ENCODE peak calls at places on chromosomes 11 and 22, in seven cellular contexts. One of them, this sample, is unnamed.

GRCh38 chr11:116525961-116526495 is 246.8 kb downstream of the BUD13 start:
- DNase-seq in thoracic aorta: no peak
- DNase-seq in neural progenitor cell: no peak
- DNase-seq in mesothelial cell of epicardium: no peak
- DNase-seq in activated CD8-positive, alpha-beta T cell treated with anti-CD3 and anti-CD28 coated beads for 36 hours: no peak
- DNase-seq in colonic mucosa: no peak
- DNase-seq in ovary: no peak
- DNase-seq in this sample: no peak

GRCh38 chr11:2215561-2216399 is 44.2 kb upstream of the TH start:
- DNase-seq in ovary: no peak
- DNase-seq in neural progenitor cell: no peak
- DNase-seq in thoracic aorta: no peak
- DNase-seq in mesothelial cell of epicardium: no peak
- DNase-seq in activated CD8-positive, alpha-beta T cell treated with anti-CD3 and anti-CD28 coated beads for 36 hours: no peak
- DNase-seq in colonic mucosa: peak
- DNase-seq in this sample: no peak

GRCh38 chr11:69638941-69639681 is 1.8 kb upstream of the CCND1 start:
- DNase-seq in neural progenitor cell: peak
- DNase-seq in ovary: no peak
- DNase-seq in activated CD8-positive, alpha-beta T cell treated with anti-CD3 and anti-CD28 coated beads for 36 hours: peak
- DNase-seq in mesothelial cell of epicardium: peak
- DNase-seq in colonic mucosa: peak
- DNase-seq in thoracic aorta: peak
- DNase-seq in this sample: no peak

GRCh38 chr22:43707650-43708049 is 104.5 kb downstream of the EFCAB6 start:
- DNase-seq in activated CD8-positive, alpha-beta T cell treated with anti-CD3 and anti-CD28 coated beads for 36 hours: no peak
- DNase-seq in neural progenitor cell: no peak
- DNase-seq in thoracic aorta: no peak
- DNase-seq in colonic mucosa: no peak
- DNase-seq in ovary: no peak
- DNase-seq in mesothelial cell of epicardium: no peak
- DNase-seq in this sample: no peak

GRCh38 chr11:59197990-59198389 is 14.7 kb downstream of the MPEG1 start:
- DNase-seq in ovary: peak
- DNase-seq in thoracic aorta: peak
- DNase-seq in activated CD8-positive, alpha-beta T cell treated with anti-CD3 and anti-CD28 coated beads for 36 hours: no peak
- DNase-seq in colonic mucosa: no peak
- DNase-seq in mesothelial cell of epicardium: no peak
- DNase-seq in neural progenitor cell: no peak
- DNase-seq in this sample: no peak

GRCh38 chr22:25976346-25976745 is 192.9 kb upstream of the SEZ6L start:
- DNase-seq in colonic mucosa: no peak
- DNase-seq in activated CD8-positive, alpha-beta T cell treated with anti-CD3 and anti-CD28 coated beads for 36 hours: no peak
- DNase-seq in mesothelial cell of epicardium: no peak
- DNase-seq in ovary: no peak
- DNase-seq in thoracic aorta: no peak
- DNase-seq in neural progenitor cell: no peak
- DNase-seq in this sample: no peak

GRCh38 chr11:104665631-104666030 is 232.6 kb downstream of the CASP12 start:
- DNase-seq in mesothelial cell of epicardium: no peak
- DNase-seq in thoracic aorta: no peak
- DNase-seq in activated CD8-positive, alpha-beta T cell treated with anti-CD3 and anti-CD28 coated beads for 36 hours: no peak
- DNase-seq in ovary: no peak
- DNase-seq in neural progenitor cell: no peak
- DNase-seq in colonic mucosa: no peak
- DNase-seq in this sample: no peak

GRCh38 chr11:13928566-13929251 is 33.8 kb upstream of the SPON1 start:
- DNase-seq in thoracic aorta: no peak
- DNase-seq in neural progenitor cell: no peak
- DNase-seq in mesothelial cell of epicardium: no peak
- DNase-seq in colonic mucosa: no peak
- DNase-seq in activated CD8-positive, alpha-beta T cell treated with anti-CD3 and anti-CD28 coated beads for 36 hours: peak
- DNase-seq in ovary: no peak
- DNase-seq in this sample: no peak

GRCh38 chr11:67202045-67202444 is 64.2 kb upstream of the GRK2 start:
- DNase-seq in activated CD8-positive, alpha-beta T cell treated with anti-CD3 and anti-CD28 coated beads for 36 hours: no peak
- DNase-seq in ovary: no peak
- DNase-seq in mesothelial cell of epicardium: no peak
- DNase-seq in colonic mucosa: no peak
- DNase-seq in neural progenitor cell: no peak
- DNase-seq in thoracic aorta: no peak
- DNase-seq in this sample: no peak

GRCh38 chr11:128734439-128735224 is 40.8 kb downstream of the FLI1 start:
- DNase-seq in mesothelial cell of epicardium: no peak
- DNase-seq in thoracic aorta: no peak
- DNase-seq in ovary: no peak
- DNase-seq in colonic mucosa: peak
- DNase-seq in activated CD8-positive, alpha-beta T cell treated with anti-CD3 and anti-CD28 coated beads for 36 hours: peak
- DNase-seq in neural progenitor cell: no peak
- DNase-seq in this sample: peak

GRCh38 chr22:49967333-49968241 is 7.0 kb downstream of the PIM3 start:
- DNase-seq in ovary: peak
- DNase-seq in mesothelial cell of epicardium: no peak
- DNase-seq in activated CD8-positive, alpha-beta T cell treated with anti-CD3 and anti-CD28 coated beads for 36 hours: peak
- DNase-seq in colonic mucosa: peak
- DNase-seq in neural progenitor cell: peak
- DNase-seq in thoracic aorta: peak
- DNase-seq in this sample: peak

GRCh38 chr11:17479284-17480214 is 2.9 kb upstream of the ABCC8 start:
- DNase-seq in ovary: no peak
- DNase-seq in neural progenitor cell: peak
- DNase-seq in colonic mucosa: peak
- DNase-seq in activated CD8-positive, alpha-beta T cell treated with anti-CD3 and anti-CD28 coated beads for 36 hours: no peak
- DNase-seq in thoracic aorta: no peak
- DNase-seq in mesothelial cell of epicardium: no peak
- DNase-seq in this sample: no peak

GRCh38 chr22:28430656-28431055 is 249.0 kb downstream of the TTC28 start:
- DNase-seq in activated CD8-positive, alpha-beta T cell treated with anti-CD3 and anti-CD28 coated beads for 36 hours: no peak
- DNase-seq in ovary: no peak
- DNase-seq in colonic mucosa: no peak
- DNase-seq in neural progenitor cell: no peak
- DNase-seq in mesothelial cell of epicardium: no peak
- DNase-seq in thoracic aorta: no peak
- DNase-seq in this sample: no peak

GRCh38 chr11:11708256-11708655 is 86.5 kb upstream of the GALNT18 start:
- DNase-seq in neural progenitor cell: no peak
- DNase-seq in thoracic aorta: no peak
- DNase-seq in colonic mucosa: no peak
- DNase-seq in activated CD8-positive, alpha-beta T cell treated with anti-CD3 and anti-CD28 coated beads for 36 hours: no peak
- DNase-seq in ovary: no peak
- DNase-seq in mesothelial cell of epicardium: no peak
- DNase-seq in this sample: no peak

GRCh38 chr11:108608548-108608947 is 15.0 kb upstream of the EXPH5 start:
- DNase-seq in neural progenitor cell: no peak
- DNase-seq in mesothelial cell of epicardium: no peak
- DNase-seq in ovary: no peak
- DNase-seq in colonic mucosa: no peak
- DNase-seq in activated CD8-positive, alpha-beta T cell treated with anti-CD3 and anti-CD28 coated beads for 36 hours: no peak
- DNase-seq in thoracic aorta: no peak
- DNase-seq in this sample: no peak

GRCh38 chr22:50734986-50735738 is 2.8 kb upstream of the ACR start:
- DNase-seq in colonic mucosa: peak
- DNase-seq in activated CD8-positive, alpha-beta T cell treated with anti-CD3 and anti-CD28 coated beads for 36 hours: no peak
- DNase-seq in neural progenitor cell: no peak
- DNase-seq in ovary: no peak
- DNase-seq in thoracic aorta: no peak
- DNase-seq in mesothelial cell of epicardium: no peak
- DNase-seq in this sample: no peak

GRCh38 chr11:132874638-132875037 is 657.7 kb downstream of the OPCML start:
- DNase-seq in thoracic aorta: no peak
- DNase-seq in ovary: no peak
- DNase-seq in activated CD8-positive, alpha-beta T cell treated with anti-CD3 and anti-CD28 coated beads for 36 hours: no peak
- DNase-seq in neural progenitor cell: no peak
- DNase-seq in mesothelial cell of epicardium: no peak
- DNase-seq in colonic mucosa: no peak
- DNase-seq in this sample: no peak

GRCh38 chr22:40919446-40919845 is 31.7 kb upstream of the RBX1 start:
- DNase-seq in mesothelial cell of epicardium: no peak
- DNase-seq in colonic mucosa: no peak
- DNase-seq in thoracic aorta: no peak
- DNase-seq in activated CD8-positive, alpha-beta T cell treated with anti-CD3 and anti-CD28 coated beads for 36 hours: no peak
- DNase-seq in neural progenitor cell: no peak
- DNase-seq in ovary: no peak
- DNase-seq in this sample: no peak

GRCh38 chr11:128227466-128227865 is 359.9 kb downstream of the ETS1 start:
- DNase-seq in mesothelial cell of epicardium: no peak
- DNase-seq in colonic mucosa: no peak
- DNase-seq in activated CD8-positive, alpha-beta T cell treated with anti-CD3 and anti-CD28 coated beads for 36 hours: no peak
- DNase-seq in ovary: no peak
- DNase-seq in thoracic aorta: no peak
- DNase-seq in neural progenitor cell: no peak
- DNase-seq in this sample: no peak

GRCh38 chr11:93846411-93846810 is 4.0 kb downstream of the VSTM5 start:
- DNase-seq in colonic mucosa: no peak
- DNase-seq in thoracic aorta: no peak
- DNase-seq in mesothelial cell of epicardium: no peak
- DNase-seq in neural progenitor cell: no peak
- DNase-seq in activated CD8-positive, alpha-beta T cell treated with anti-CD3 and anti-CD28 coated beads for 36 hours: no peak
- DNase-seq in ovary: no peak
- DNase-seq in this sample: no peak

GRCh38 chr22:38863531-38864131 is 8.4 kb downstream of the CBX6 start:
- DNase-seq in thoracic aorta: no peak
- DNase-seq in colonic mucosa: no peak
- DNase-seq in mesothelial cell of epicardium: no peak
- DNase-seq in ovary: no peak
- DNase-seq in activated CD8-positive, alpha-beta T cell treated with anti-CD3 and anti-CD28 coated beads for 36 hours: no peak
- DNase-seq in neural progenitor cell: no peak
- DNase-seq in this sample: no peak

GRCh38 chr22:38865201-38866023 is 6.6 kb downstream of the CBX6 start:
- DNase-seq in activated CD8-positive, alpha-beta T cell treated with anti-CD3 and anti-CD28 coated beads for 36 hours: no peak
- DNase-seq in thoracic aorta: no peak
- DNase-seq in neural progenitor cell: no peak
- DNase-seq in ovary: no peak
- DNase-seq in colonic mucosa: no peak
- DNase-seq in mesothelial cell of epicardium: no peak
- DNase-seq in this sample: peak

GRCh38 chr22:38866024-38866398 is 6.0 kb downstream of the CBX6 start:
- DNase-seq in activated CD8-positive, alpha-beta T cell treated with anti-CD3 and anti-CD28 coated beads for 36 hours: no peak
- DNase-seq in thoracic aorta: no peak
- DNase-seq in neural progenitor cell: no peak
- DNase-seq in mesothelial cell of epicardium: no peak
- DNase-seq in ovary: no peak
- DNase-seq in colonic mucosa: no peak
- DNase-seq in this sample: no peak

GRCh38 chr22:38862375-38863329 is 9.4 kb downstream of the CBX6 start:
- DNase-seq in neural progenitor cell: peak
- DNase-seq in thoracic aorta: no peak
- DNase-seq in ovary: peak
- DNase-seq in mesothelial cell of epicardium: no peak
- DNase-seq in colonic mucosa: no peak
- DNase-seq in activated CD8-positive, alpha-beta T cell treated with anti-CD3 and anti-CD28 coated beads for 36 hours: no peak
- DNase-seq in this sample: no peak

GRCh38 chr22:38864361-38865191 is 7.4 kb downstream of the CBX6 start:
- DNase-seq in ovary: peak
- DNase-seq in neural progenitor cell: no peak
- DNase-seq in mesothelial cell of epicardium: no peak
- DNase-seq in activated CD8-positive, alpha-beta T cell treated with anti-CD3 and anti-CD28 coated beads for 36 hours: no peak
- DNase-seq in thoracic aorta: no peak
- DNase-seq in colonic mucosa: no peak
- DNase-seq in this sample: no peak
- TF ChIP-seq CTCF in ovary: no peak
- TF ChIP-seq CTCF in neural progenitor cell: no peak
- TF ChIP-seq CTCF in mesothelial cell of epicardium: no peak
- TF ChIP-seq CTCF in activated CD8-positive, alpha-beta T cell treated with anti-CD3 and anti-CD28 coated beads for 36 hours: no peak
- TF ChIP-seq CTCF in thoracic aorta: no peak
- TF ChIP-seq CTCF in colonic mucosa: no peak
- TF ChIP-seq CTCF in this sample: no peak

GRCh38 chr11:72753341-72754148 is 1.3 kb upstream of the ARAP1 start:
- DNase-seq in activated CD8-positive, alpha-beta T cell treated with anti-CD3 and anti-CD28 coated beads for 36 hours: no peak
- DNase-seq in thoracic aorta: no peak
- DNase-seq in neural progenitor cell: no peak
- DNase-seq in ovary: no peak
- DNase-seq in colonic mucosa: peak
- DNase-seq in mesothelial cell of epicardium: no peak
- DNase-seq in this sample: no peak
- TF ChIP-seq CTCF in activated CD8-positive, alpha-beta T cell treated with anti-CD3 and anti-CD28 coated beads for 36 hours: no peak
- TF ChIP-seq CTCF in thoracic aorta: no peak
- TF ChIP-seq CTCF in neural progenitor cell: no peak
- TF ChIP-seq CTCF in ovary: no peak
- TF ChIP-seq CTCF in colonic mucosa: no peak
- TF ChIP-seq CTCF in mesothelial cell of epicardium: no peak
- TF ChIP-seq CTCF in this sample: no peak

DNA sequence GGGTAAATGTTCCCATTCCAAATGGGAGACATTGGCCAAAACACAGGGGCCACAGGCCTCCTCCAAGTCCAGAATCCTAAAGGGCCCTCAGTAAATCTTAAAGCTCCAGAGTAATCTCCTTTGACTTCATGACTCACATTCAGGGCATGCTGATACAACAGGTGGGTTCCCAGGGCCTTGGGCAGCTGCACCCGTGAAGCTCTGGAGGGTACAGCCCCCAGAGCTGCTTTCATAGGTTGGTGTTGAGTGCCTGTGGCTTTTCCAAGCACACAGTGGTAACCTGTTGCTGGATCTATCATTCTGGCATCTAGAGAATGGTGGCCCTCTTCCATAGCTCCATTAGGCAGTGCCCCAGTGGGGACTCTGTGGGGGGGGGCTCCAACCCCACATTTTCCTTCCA is 54.0 kb downstream of the NELL1 start:
- DNase-seq in thoracic aorta: no peak
- DNase-seq in colonic mucosa: no peak
- DNase-seq in neural progenitor cell: no peak
- DNase-seq in mesothelial cell of epicardium: no peak
- DNase-seq in ovary: no peak
- DNase-seq in activated CD8-positive, alpha-beta T cell treated with anti-CD3 and anti-CD28 coated beads for 36 hours: no peak
- DNase-seq in this sample: no peak
- TF ChIP-seq CTCF in thoracic aorta: no peak
- TF ChIP-seq CTCF in colonic mucosa: no peak
- TF ChIP-seq CTCF in neural progenitor cell: no peak
- TF ChIP-seq CTCF in mesothelial cell of epicardium: no peak
- TF ChIP-seq CTCF in ovary: no peak
- TF ChIP-seq CTCF in activated CD8-positive, alpha-beta T cell treated with anti-CD3 and anti-CD28 coated beads for 36 hours: no peak
- TF ChIP-seq CTCF in this sample: no peak

GRCh38 chr11:101456812-101457211 is 127.0 kb downstream of the TRPC6 start:
- DNase-seq in colonic mucosa: no peak
- DNase-seq in mesothelial cell of epicardium: no peak
- DNase-seq in thoracic aorta: no peak
- DNase-seq in neural progenitor cell: no peak
- DNase-seq in ovary: no peak
- DNase-seq in activated CD8-positive, alpha-beta T cell treated with anti-CD3 and anti-CD28 coated beads for 36 hours: no peak
- DNase-seq in this sample: no peak
- TF ChIP-seq CTCF in colonic mucosa: peak
- TF ChIP-seq CTCF in mesothelial cell of epicardium: peak
- TF ChIP-seq CTCF in thoracic aorta: peak
- TF ChIP-seq CTCF in neural progenitor cell: peak
- TF ChIP-seq CTCF in ovary: no peak
- TF ChIP-seq CTCF in activated CD8-positive, alpha-beta T cell treated with anti-CD3 and anti-CD28 coated beads for 36 hours: no peak
- TF ChIP-seq CTCF in this sample: no peak

GRCh38 chr11:119592642-119593041 is 136.4 kb downstream of the NECTIN1 start:
- DNase-seq in thoracic aorta: no peak
- DNase-seq in ovary: no peak
- DNase-seq in activated CD8-positive, alpha-beta T cell treated with anti-CD3 and anti-CD28 coated beads for 36 hours: no peak
- DNase-seq in neural progenitor cell: no peak
- DNase-seq in colonic mucosa: peak
- DNase-seq in mesothelial cell of epicardium: no peak
- DNase-seq in this sample: no peak
- TF ChIP-seq CTCF in thoracic aorta: no peak
- TF ChIP-seq CTCF in ovary: no peak
- TF ChIP-seq CTCF in activated CD8-positive, alpha-beta T cell treated with anti-CD3 and anti-CD28 coated beads for 36 hours: no peak
- TF ChIP-seq CTCF in neural progenitor cell: no peak
- TF ChIP-seq CTCF in colonic mucosa: no peak
- TF ChIP-seq CTCF in mesothelial cell of epicardium: no peak
- TF ChIP-seq CTCF in this sample: no peak

This sample was measured in activated B cell treated with CpG ODN at 0.5 μM for 24 hours.